ENCODE peak calls at places on chromosomes 16 and 17, in seven cellular contexts. C, R, Y, U, I, N and Q are unnamed samples.

GRCh38 chr16:85210423-85211169 is 98.3 kb upstream of the CIBAR2 start:
- DNase-seq in R (no peak), N (no peak), U (peak; percentile 68), Y (no peak), C (no peak), I (no peak), Q (no peak)

GRCh38 chr17:62611308-62611707 is 16.2 kb upstream of the MRC2 start:
- DNase-seq in R (no peak), Y (no peak), N (no peak), C (peak; percentile 49), I (peak; percentile 44), U (no peak), Q (no peak)

GRCh38 chr17:15306406-15306970 is 34.9 kb downstream of the TEKT3 start:
- DNase-seq in U (no peak), R (no peak), N (no peak), Y (no peak), C (no peak), I (no peak), Q (no peak)

GRCh38 chr16:55248494-55248893 is 75.5 kb upstream of the IRX6 start:
- DNase-seq in Y (no peak), U (no peak), R (no peak), I (no peak), C (no peak), N (no peak), Q (no peak)

GRCh38 chr17:49035470-49036269 is 38.5 kb downstream of the IGF2BP1 start:
- DNase-seq in I (peak; percentile 62), U (peak; percentile 48), C (peak; percentile 64), N (peak; percentile 50), R (peak; percentile 53), Y (peak; percentile 78), Q (no peak)

GRCh38 chr17:46772879-46773620 is 45.4 kb downstream of the WNT3 start:
- DNase-seq in N (no peak), R (no peak), C (no peak), U (no peak), Y (peak; percentile 43), I (peak; percentile 24), Q (peak; percentile 5)

GRCh38 chr16:81697321-81697885 is 81.7 kb upstream of the PLCG2 start:
- DNase-seq in Y (peak; percentile 80), C (peak; percentile 76), R (no peak), N (peak; percentile 65), I (peak; percentile 73), U (peak; percentile 48), Q (no peak)

GRCh38 chr17:64688481-64688880 is 26.4 kb upstream of the SMURF2 start:
- DNase-seq in U (no peak), Y (no peak), I (no peak), N (no peak), R (no peak), C (no peak), Q (no peak)

GRCh38 chr17:57445051-57445450 is 188.7 kb downstream of the MSI2 start:
- DNase-seq in C (no peak), U (no peak), I (no peak), Y (no peak), N (no peak), R (no peak), Q (no peak)

GRCh38 chr17:33854596-33854995 is 400.5 kb upstream of the CCL2 start:
- DNase-seq in U (no peak), Y (no peak), R (no peak), C (no peak), N (no peak), I (no peak), Q (no peak)
- TF ChIP-seq CTCF in U (no peak), Y (no peak), R (no peak), C (no peak), N (no peak), I (no peak), Q (no peak)

GRCh38 chr17:17269926-17270773 is 10.9 kb downstream of the COPS3 start:
- DNase-seq in R (no peak), Y (no peak), N (no peak), I (no peak), C (peak; percentile 13), U (no peak), Q (no peak)
- TF ChIP-seq CTCF in R (no peak), Y (peak; percentile 30), N (no peak), I (peak; percentile 26), C (peak; percentile 17), U (peak; percentile 37), Q (no peak)

DNA sequence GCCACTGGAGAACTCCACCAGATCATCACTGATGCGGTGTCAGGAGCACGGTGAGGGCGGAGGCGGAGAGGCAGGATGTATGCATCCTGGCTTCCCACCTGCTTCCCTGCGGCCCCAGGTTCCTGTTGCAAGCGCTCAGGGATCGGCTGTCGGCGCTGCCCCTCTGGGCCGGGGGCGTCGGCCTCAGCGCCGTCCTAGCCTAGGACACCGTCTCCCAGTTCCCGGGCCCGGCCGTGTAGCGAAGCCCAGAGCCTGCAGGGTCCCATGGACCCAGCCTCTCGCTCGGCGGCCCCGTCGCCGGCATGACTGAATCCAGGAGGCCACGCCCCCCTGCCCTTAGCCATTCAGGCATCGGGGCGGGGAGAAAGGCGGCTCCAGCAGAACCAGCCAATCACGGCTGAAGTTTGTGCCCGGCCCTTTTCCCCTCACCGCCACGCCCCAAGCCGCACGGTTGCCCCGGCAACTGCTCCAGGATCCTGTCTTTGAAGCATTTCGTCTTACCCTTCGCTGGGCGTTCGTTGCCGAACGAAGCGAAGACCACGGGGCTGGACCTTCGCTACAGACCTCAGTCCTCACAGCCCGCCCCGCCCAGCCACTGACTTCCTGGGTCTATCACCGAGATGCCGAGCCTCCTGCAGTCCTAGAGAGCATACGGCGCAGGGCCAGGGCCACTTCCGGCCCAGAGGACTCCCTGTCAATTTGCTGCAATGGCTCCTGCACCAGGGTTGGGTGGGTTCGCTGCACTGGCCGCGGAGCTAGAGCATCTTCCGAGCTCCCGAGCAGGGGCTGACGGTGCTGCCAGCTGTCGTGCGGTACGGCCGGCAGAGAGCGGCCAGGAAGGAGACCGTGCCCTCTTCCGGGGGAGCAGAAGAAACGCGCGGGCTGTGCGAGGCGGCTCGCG is 10.6 kb upstream of the ZNF213 start:
- DNase-seq in R (peak; percentile 94), I (peak; percentile 97), C (peak; percentile 95), N (peak; percentile 98), Y (peak; percentile 97), U (peak; percentile 93), Q (peak; percentile 86)
- TF ChIP-seq CTCF in R (peak; percentile 5), I (peak; percentile 20), C (no peak), N (no peak), Y (no peak), U (peak; percentile 37), Q (no peak)

DNA sequence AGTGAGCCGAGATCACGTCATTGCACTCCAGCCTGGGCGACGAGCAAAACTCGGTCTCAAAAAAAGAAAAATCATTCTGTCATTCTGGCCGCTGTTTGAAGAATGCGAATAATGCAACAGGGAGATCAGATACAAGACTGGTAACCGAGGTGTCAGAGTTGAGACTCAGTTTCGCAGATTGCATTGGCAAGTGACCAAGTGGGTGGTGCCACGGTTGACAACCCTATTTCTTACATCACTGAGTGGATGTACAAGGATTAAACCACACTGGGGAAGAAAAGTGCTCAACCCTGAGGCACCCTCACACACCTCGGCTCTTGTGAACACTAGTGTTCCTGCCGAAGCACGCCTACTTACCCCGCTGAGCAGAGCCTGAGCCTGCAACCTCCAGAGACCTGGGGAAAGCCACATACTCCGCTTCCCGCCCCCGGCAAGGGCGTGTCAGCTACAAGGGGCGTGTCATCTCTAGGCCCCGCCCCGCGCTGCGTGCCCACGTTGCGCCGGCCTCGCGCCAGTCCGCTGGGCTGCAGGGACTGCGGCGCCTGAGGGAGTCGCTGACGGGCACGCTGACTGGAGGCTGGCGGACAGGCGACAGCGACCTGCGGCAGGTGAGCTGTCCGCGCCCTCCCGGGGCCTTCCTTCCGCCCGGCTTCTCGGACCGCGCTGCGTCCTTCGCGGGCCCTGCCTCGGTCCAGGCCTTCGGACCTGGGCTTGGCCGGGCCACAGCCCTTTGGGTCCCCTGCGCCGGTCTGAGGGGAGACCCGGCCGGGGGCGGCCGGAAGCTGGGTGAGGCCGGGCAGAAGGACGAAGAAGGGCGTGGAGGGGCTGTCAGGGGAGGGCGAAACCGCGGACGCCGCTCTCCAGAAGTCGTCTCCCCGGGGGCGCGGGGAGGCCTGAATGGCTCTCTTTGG is at the start of gene HMOX2:
- DNase-seq in I (peak; percentile 97), C (peak; percentile 98), U (peak; percentile 93), N (peak; percentile 97), R (peak; percentile 95), Y (peak; percentile 98), Q (peak; percentile 91)
- TF ChIP-seq CTCF in I (peak; percentile 50), C (peak; percentile 44), U (peak; percentile 52), N (no peak), R (peak; percentile 43), Y (peak; percentile 63), Q (peak; percentile 43)